ENCODE peak calls at places on chromosome 21, in seven cellular contexts. One of them, this sample, is unnamed.
A peak's percentile ranks its signal among the peaks of the same experiment; 100 is the strongest.

GRCh38 chr21:45162809-45163208 is 88.4 kb downstream of the ADARB1 start:
- DNase-seq in brain microvascular endothelial cell: no peak
- DNase-seq in A549: no peak
- DNase-seq in HCT116: no peak
- DNase-seq in fibroblast of villous mesenchyme: no peak
- DNase-seq in hepatocyte: no peak
- DNase-seq in GM12865: no peak
- DNase-seq in this sample: no peak

GRCh38 chr21:21818898-21819297 is 820.7 kb downstream of the NCAM2 start:
- DNase-seq in A549: no peak
- DNase-seq in hepatocyte: no peak
- DNase-seq in HCT116: no peak
- DNase-seq in GM12865: no peak
- DNase-seq in brain microvascular endothelial cell: no peak
- DNase-seq in fibroblast of villous mesenchyme: no peak
- DNase-seq in this sample: no peak

GRCh38 chr21:46322351-46323226 is 1.1 kb downstream of the C21orf58 start:
- DNase-seq in brain microvascular endothelial cell: peak; percentile 42
- DNase-seq in hepatocyte: peak; percentile 45
- DNase-seq in fibroblast of villous mesenchyme: peak; percentile 46
- DNase-seq in GM12865: peak; percentile 48
- DNase-seq in HCT116: no peak
- DNase-seq in A549: peak; percentile 12
- DNase-seq in this sample: peak; percentile 51

GRCh38 chr21:45098867-45099266 is 24.5 kb downstream of the ADARB1 start:
- DNase-seq in fibroblast of villous mesenchyme: peak; percentile 18
- DNase-seq in hepatocyte: no peak
- DNase-seq in A549: peak; percentile 14
- DNase-seq in GM12865: peak; percentile 43
- DNase-seq in brain microvascular endothelial cell: no peak
- DNase-seq in HCT116: no peak
- DNase-seq in this sample: peak; percentile 36

GRCh38 chr21:32929633-32930038 is 96.1 kb upstream of the OLIG2 start:
- DNase-seq in HCT116: no peak
- DNase-seq in hepatocyte: no peak
- DNase-seq in fibroblast of villous mesenchyme: no peak
- DNase-seq in GM12865: peak; percentile 80
- DNase-seq in A549: no peak
- DNase-seq in brain microvascular endothelial cell: no peak
- DNase-seq in this sample: no peak

GRCh38 chr21:38327984-38328383 is 71.2 kb downstream of the KCNJ15 start:
- DNase-seq in HCT116: no peak
- DNase-seq in fibroblast of villous mesenchyme: no peak
- DNase-seq in A549: no peak
- DNase-seq in brain microvascular endothelial cell: no peak
- DNase-seq in GM12865: no peak
- DNase-seq in hepatocyte: no peak
- DNase-seq in this sample: no peak

GRCh38 chr21:40215941-40216340 is 348.7 kb downstream of the PCP4 start:
- DNase-seq in A549: no peak
- DNase-seq in brain microvascular endothelial cell: no peak
- DNase-seq in GM12865: no peak
- DNase-seq in HCT116: no peak
- DNase-seq in fibroblast of villous mesenchyme: no peak
- DNase-seq in hepatocyte: no peak
- DNase-seq in this sample: no peak

GRCh38 chr21:29074783-29075182 is 1.3 kb upstream of the CCT8 start:
- DNase-seq in hepatocyte: no peak
- DNase-seq in fibroblast of villous mesenchyme: no peak
- DNase-seq in GM12865: no peak
- DNase-seq in brain microvascular endothelial cell: no peak
- DNase-seq in A549: no peak
- DNase-seq in HCT116: no peak
- DNase-seq in this sample: no peak

GRCh38 chr21:15060776-15061175 is 4.0 kb downstream of the NRIP1 start:
- DNase-seq in fibroblast of villous mesenchyme: peak; percentile 32
- DNase-seq in brain microvascular endothelial cell: peak; percentile 7
- DNase-seq in A549: no peak
- DNase-seq in hepatocyte: no peak
- DNase-seq in HCT116: no peak
- DNase-seq in GM12865: no peak
- DNase-seq in this sample: peak; percentile 34

GRCh38 chr21:10425856-10426255 is 95.5 kb upstream of the TPTE start:
- DNase-seq in hepatocyte: peak; percentile 26
- DNase-seq in fibroblast of villous mesenchyme: no peak
- DNase-seq in HCT116: no peak
- DNase-seq in A549: no peak
- DNase-seq in brain microvascular endothelial cell: no peak
- DNase-seq in GM12865: no peak
- DNase-seq in this sample: no peak

GRCh38 chr21:40386301-40386911 is 460.6 kb downstream of the DSCAM start:
- DNase-seq in fibroblast of villous mesenchyme: no peak
- DNase-seq in hepatocyte: peak; percentile 86
- DNase-seq in brain microvascular endothelial cell: no peak
- DNase-seq in GM12865: peak; percentile 5
- DNase-seq in HCT116: no peak
- DNase-seq in A549: peak; percentile 14
- DNase-seq in this sample: no peak

GRCh38 chr21:41630249-41630648 is 122.3 kb upstream of the TMPRSS2 start:
- DNase-seq in fibroblast of villous mesenchyme: peak; percentile 96
- DNase-seq in hepatocyte: peak; percentile 92
- DNase-seq in A549: peak; percentile 98
- DNase-seq in HCT116: peak; percentile 86
- DNase-seq in GM12865: no peak
- DNase-seq in brain microvascular endothelial cell: peak; percentile 94
- DNase-seq in this sample: peak; percentile 100

GRCh38 chr21:25776440-25776839 is 41.7 kb downstream of the GABPA start:
- DNase-seq in hepatocyte: no peak
- DNase-seq in fibroblast of villous mesenchyme: no peak
- DNase-seq in HCT116: no peak
- DNase-seq in GM12865: no peak
- DNase-seq in brain microvascular endothelial cell: no peak
- DNase-seq in A549: no peak
- DNase-seq in this sample: no peak

GRCh38 chr21:32641715-32642698 is 29.8 kb upstream of the CFAP298 start:
- DNase-seq in fibroblast of villous mesenchyme: no peak
- DNase-seq in A549: peak; percentile 2
- DNase-seq in brain microvascular endothelial cell: no peak
- DNase-seq in GM12865: no peak
- DNase-seq in hepatocyte: no peak
- DNase-seq in HCT116: no peak
- DNase-seq in this sample: no peak

GRCh38 chr21:46667191-46667734 is 31.8 kb downstream of the PRMT2 start:
- DNase-seq in A549: peak; percentile 45
- DNase-seq in hepatocyte: no peak
- DNase-seq in fibroblast of villous mesenchyme: peak; percentile 40
- DNase-seq in brain microvascular endothelial cell: peak; percentile 11
- DNase-seq in GM12865: peak; percentile 34
- DNase-seq in HCT116: no peak
- DNase-seq in this sample: peak; percentile 54

GRCh38 chr21:36079010-36079649 is 9.3 kb downstream of the CBR1 start:
- DNase-seq in HCT116: no peak
- DNase-seq in brain microvascular endothelial cell: peak; percentile 2
- DNase-seq in hepatocyte: no peak
- DNase-seq in fibroblast of villous mesenchyme: peak; percentile 74
- DNase-seq in GM12865: peak; percentile 46
- DNase-seq in A549: no peak
- DNase-seq in this sample: no peak

GRCh38 chr21:15826147-15826780 is 96.5 kb downstream of the USP25 start:
- DNase-seq in fibroblast of villous mesenchyme: peak; percentile 64
- DNase-seq in A549: peak; percentile 73
- DNase-seq in HCT116: peak; percentile 51
- DNase-seq in GM12865: peak; percentile 64
- DNase-seq in brain microvascular endothelial cell: no peak
- DNase-seq in hepatocyte: peak; percentile 66
- DNase-seq in this sample: peak; percentile 76

GRCh38 chr21:17455451-17455850 is 57.4 kb upstream of the CXADR start:
- DNase-seq in A549: peak; percentile 18
- DNase-seq in HCT116: no peak
- DNase-seq in brain microvascular endothelial cell: no peak
- DNase-seq in GM12865: no peak
- DNase-seq in hepatocyte: no peak
- DNase-seq in fibroblast of villous mesenchyme: no peak
- DNase-seq in this sample: no peak
- H3K4me3 ChIP-seq in A549: peak overlapping the region; percentile 32
- H3K4me3 ChIP-seq in HCT116: no peak overlapping the region
- H3K4me3 ChIP-seq in brain microvascular endothelial cell: no peak overlapping the region
- H3K4me3 ChIP-seq in GM12865: no peak overlapping the region
- H3K4me3 ChIP-seq in hepatocyte: no peak overlapping the region
- H3K4me3 ChIP-seq in fibroblast of villous mesenchyme: no peak overlapping the region
- H3K4me3 ChIP-seq in this sample: no peak overlapping the region

GRCh38 chr21:31459457-31459856 is 115.4 kb upstream of the TIAM1 start:
- DNase-seq in fibroblast of villous mesenchyme: no peak
- DNase-seq in A549: peak; percentile 44
- DNase-seq in GM12865: no peak
- DNase-seq in brain microvascular endothelial cell: no peak
- DNase-seq in hepatocyte: no peak
- DNase-seq in HCT116: peak; percentile 27
- DNase-seq in this sample: no peak

GRCh38 chr21:31460985-31461384 is 116.9 kb upstream of the TIAM1 start:
- DNase-seq in A549: no peak
- DNase-seq in brain microvascular endothelial cell: no peak
- DNase-seq in HCT116: no peak
- DNase-seq in fibroblast of villous mesenchyme: no peak
- DNase-seq in GM12865: no peak
- DNase-seq in hepatocyte: no peak
- DNase-seq in this sample: no peak

GRCh38 chr21:31455506-31455905 is 111.4 kb upstream of the TIAM1 start:
- DNase-seq in A549: no peak
- DNase-seq in hepatocyte: no peak
- DNase-seq in brain microvascular endothelial cell: no peak
- DNase-seq in fibroblast of villous mesenchyme: no peak
- DNase-seq in GM12865: no peak
- DNase-seq in HCT116: no peak
- DNase-seq in this sample: no peak

GRCh38 chr21:31456201-31456600 is 112.1 kb upstream of the TIAM1 start:
- DNase-seq in fibroblast of villous mesenchyme: no peak
- DNase-seq in HCT116: no peak
- DNase-seq in GM12865: no peak
- DNase-seq in brain microvascular endothelial cell: no peak
- DNase-seq in hepatocyte: no peak
- DNase-seq in A549: no peak
- DNase-seq in this sample: no peak

DNA sequence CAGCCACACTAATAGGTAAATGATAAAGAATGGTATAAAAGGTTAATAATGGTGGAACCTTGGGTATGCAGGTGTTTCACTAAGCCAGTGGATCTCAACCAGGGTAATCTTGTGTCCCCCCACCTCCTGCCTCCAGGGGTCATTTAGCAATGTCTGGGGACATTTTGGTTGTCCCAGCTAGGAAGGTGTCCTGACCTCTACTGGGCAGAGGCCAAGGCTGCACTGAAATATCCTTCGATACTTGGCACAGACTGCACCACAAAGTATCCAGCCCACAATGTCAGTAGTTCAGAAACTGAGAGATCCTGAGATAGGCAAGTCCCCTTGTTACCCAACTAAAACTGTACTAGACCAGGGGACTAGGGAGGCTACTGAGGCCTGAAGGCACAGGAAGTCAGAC is 113.6 kb upstream of the TIAM1 start:
- DNase-seq in brain microvascular endothelial cell: no peak
- DNase-seq in GM12865: no peak
- DNase-seq in A549: peak; percentile 1
- DNase-seq in HCT116: no peak
- DNase-seq in fibroblast of villous mesenchyme: no peak
- DNase-seq in hepatocyte: no peak
- DNase-seq in this sample: no peak
- TF ChIP-seq CTCF in brain microvascular endothelial cell: peak; percentile 11
- TF ChIP-seq CTCF in GM12865: no peak
- TF ChIP-seq CTCF in A549: no peak
- TF ChIP-seq CTCF in HCT116: peak; percentile 22
- TF ChIP-seq CTCF in fibroblast of villous mesenchyme: no peak
- TF ChIP-seq CTCF in hepatocyte: no peak
- TF ChIP-seq CTCF in this sample: no peak

GRCh38 chr21:34881894-34882371 is 167.2 kb downstream of the RUNX1 start:
- DNase-seq in GM12865: no peak
- DNase-seq in hepatocyte: no peak
- DNase-seq in fibroblast of villous mesenchyme: peak; percentile 66
- DNase-seq in HCT116: no peak
- DNase-seq in A549: peak; percentile 57
- DNase-seq in brain microvascular endothelial cell: no peak
- DNase-seq in this sample: peak; percentile 72

GRCh38 chr21:34878940-34879339 is 170.2 kb downstream of the RUNX1 start:
- DNase-seq in HCT116: no peak
- DNase-seq in A549: no peak
- DNase-seq in hepatocyte: no peak
- DNase-seq in brain microvascular endothelial cell: no peak
- DNase-seq in fibroblast of villous mesenchyme: no peak
- DNase-seq in GM12865: no peak
- DNase-seq in this sample: no peak

GRCh38 chr21:34881421-34881820 is 167.7 kb downstream of the RUNX1 start:
- DNase-seq in GM12865: no peak
- DNase-seq in brain microvascular endothelial cell: peak; percentile 77
- DNase-seq in HCT116: no peak
- DNase-seq in fibroblast of villous mesenchyme: peak; percentile 74
- DNase-seq in A549: no peak
- DNase-seq in hepatocyte: no peak
- DNase-seq in this sample: peak; percentile 50

GRCh38 chr21:34878501-34878900 is 170.6 kb downstream of the RUNX1 start:
- DNase-seq in GM12865: no peak
- DNase-seq in brain microvascular endothelial cell: no peak
- DNase-seq in fibroblast of villous mesenchyme: no peak
- DNase-seq in hepatocyte: no peak
- DNase-seq in A549: peak; percentile 77
- DNase-seq in HCT116: no peak
- DNase-seq in this sample: no peak

GRCh38 chr21:34880401-34880800 is 168.7 kb downstream of the RUNX1 start:
- DNase-seq in A549: no peak
- DNase-seq in hepatocyte: no peak
- DNase-seq in HCT116: no peak
- DNase-seq in brain microvascular endothelial cell: no peak
- DNase-seq in GM12865: no peak
- DNase-seq in fibroblast of villous mesenchyme: no peak
- DNase-seq in this sample: no peak
- H3K4me3 ChIP-seq in A549: no peak overlapping the region
- H3K4me3 ChIP-seq in hepatocyte: no peak overlapping the region
- H3K4me3 ChIP-seq in HCT116: no peak overlapping the region
- H3K4me3 ChIP-seq in brain microvascular endothelial cell: no peak overlapping the region
- H3K4me3 ChIP-seq in GM12865: no peak overlapping the region
- H3K4me3 ChIP-seq in fibroblast of villous mesenchyme: no peak overlapping the region
- H3K4me3 ChIP-seq in this sample: no peak overlapping the region

GRCh38 chr21:43930848-43931384 is 65.9 kb downstream of the AGPAT3 start:
- DNase-seq in brain microvascular endothelial cell: no peak
- DNase-seq in fibroblast of villous mesenchyme: no peak
- DNase-seq in A549: no peak
- DNase-seq in GM12865: no peak
- DNase-seq in hepatocyte: no peak
- DNase-seq in HCT116: no peak
- DNase-seq in this sample: no peak

GRCh38 chr21:43930074-43930847 is 65.2 kb downstream of the AGPAT3 start:
- DNase-seq in fibroblast of villous mesenchyme: no peak
- DNase-seq in A549: no peak
- DNase-seq in GM12865: no peak
- DNase-seq in hepatocyte: no peak
- DNase-seq in HCT116: no peak
- DNase-seq in brain microvascular endothelial cell: no peak
- DNase-seq in this sample: no peak

GRCh38 chr21:43928230-43928607 is 63.2 kb downstream of the AGPAT3 start:
- DNase-seq in fibroblast of villous mesenchyme: no peak
- DNase-seq in brain microvascular endothelial cell: no peak
- DNase-seq in HCT116: no peak
- DNase-seq in A549: no peak
- DNase-seq in hepatocyte: no peak
- DNase-seq in GM12865: no peak
- DNase-seq in this sample: no peak

GRCh38 chr21:43928726-43929125 is 63.7 kb downstream of the AGPAT3 start:
- DNase-seq in brain microvascular endothelial cell: no peak
- DNase-seq in HCT116: no peak
- DNase-seq in A549: no peak
- DNase-seq in fibroblast of villous mesenchyme: no peak
- DNase-seq in GM12865: no peak
- DNase-seq in hepatocyte: no peak
- DNase-seq in this sample: no peak

GRCh38 chr21:43929217-43929971 is 64.4 kb downstream of the AGPAT3 start:
- DNase-seq in hepatocyte: no peak
- DNase-seq in brain microvascular endothelial cell: no peak
- DNase-seq in HCT116: no peak
- DNase-seq in GM12865: no peak
- DNase-seq in A549: no peak
- DNase-seq in fibroblast of villous mesenchyme: no peak
- DNase-seq in this sample: no peak
- TF ChIP-seq CTCF in hepatocyte: no peak
- TF ChIP-seq CTCF in brain microvascular endothelial cell: no peak
- TF ChIP-seq CTCF in HCT116: no peak
- TF ChIP-seq CTCF in GM12865: no peak
- TF ChIP-seq CTCF in A549: no peak
- TF ChIP-seq CTCF in fibroblast of villous mesenchyme: no peak
- TF ChIP-seq CTCF in this sample: no peak

This sample was measured in cardiac fibroblast.